ENCODE peak calls at places on chromosomes 11 and 22, in eight cellular contexts. F, E, Q, X, L, K, O and R are unnamed samples.

GRCh38 chr11:117198613-117199012 is 557 bp upstream of the TAGLN start:
- DNase-seq in E (no peak), Q (no peak), K (no peak), L (no peak), F (no peak), O (no peak), X (no peak), R (no peak)

GRCh38 chr11:74000307-74000630 is 8.6 kb downstream of the UCP3 start:
- DNase-seq in O (no peak), K (no peak), Q (no peak), X (no peak), E (no peak), L (no peak), F (no peak), R (no peak)

GRCh38 chr11:75813622-75814039 is 1.4 kb upstream of the UVRAG start:
- DNase-seq in F (no peak), O (no peak), K (no peak), L (no peak), E (no peak), Q (no peak), X (no peak), R (no peak)

GRCh38 chr11:14905104-14906033 is 13.3 kb upstream of the CYP2R1 start:
- DNase-seq in K (peak), F (peak), E (peak), O (peak), Q (peak), X (peak), L (peak), R (no peak)

GRCh38 chr11:46437106-46437689 is 45.6 kb upstream of the CHRM4 start:
- DNase-seq in K (no peak), E (peak), Q (no peak), L (no peak), F (no peak), X (no peak), O (no peak), R (no peak)

GRCh38 chr11:29914203-29914930 is 102.5 kb downstream of the KCNA4 start:
- DNase-seq in X (peak), K (no peak), O (no peak), Q (no peak), F (no peak), E (no peak), L (no peak), R (no peak)

GRCh38 chr11:107259826-107260225 is 197.8 kb downstream of the CWF19L2 start:
- DNase-seq in L (no peak), O (no peak), K (no peak), Q (no peak), E (no peak), F (no peak), X (no peak), R (no peak)

GRCh38 chr11:78742430-78742829 is 167.8 kb upstream of the NARS2 start:
- DNase-seq in O (no peak), L (no peak), F (no peak), K (peak), E (no peak), Q (no peak), X (no peak), R (no peak)

GRCh38 chr11:85709983-85710382 is 24.0 kb upstream of the CCDC89 start:
- DNase-seq in X (no peak), O (no peak), L (no peak), E (no peak), F (no peak), Q (no peak), K (no peak), R (no peak)

GRCh38 chr11:134683860-134684259 is 271.8 kb upstream of the B3GAT1 start:
- DNase-seq in X (no peak), K (no peak), F (no peak), Q (no peak), L (no peak), E (no peak), O (no peak), R (no peak)

GRCh38 chr11:128689586-128689945 is 4.3 kb upstream of the FLI1 start:
- DNase-seq in Q (no peak), F (no peak), K (no peak), O (peak), X (no peak), L (peak), E (no peak), R (no peak)

GRCh38 chr11:10122337-10123197 is 171.5 kb downstream of the SBF2 start:
- DNase-seq in X (peak), E (peak), L (no peak), K (peak), F (no peak), Q (no peak), O (no peak), R (no peak)

GRCh38 chr11:46308632-46309419 is 31.4 kb downstream of the CREB3L1 start:
- DNase-seq in E (peak), Q (no peak), K (peak), X (peak), O (peak), L (peak), F (peak), R (peak)

GRCh38 chr11:24373516-24373915 is 123.3 kb upstream of the LUZP2 start:
- DNase-seq in Q (no peak), L (no peak), X (no peak), E (no peak), O (no peak), F (no peak), K (no peak), R (no peak)

DNA sequence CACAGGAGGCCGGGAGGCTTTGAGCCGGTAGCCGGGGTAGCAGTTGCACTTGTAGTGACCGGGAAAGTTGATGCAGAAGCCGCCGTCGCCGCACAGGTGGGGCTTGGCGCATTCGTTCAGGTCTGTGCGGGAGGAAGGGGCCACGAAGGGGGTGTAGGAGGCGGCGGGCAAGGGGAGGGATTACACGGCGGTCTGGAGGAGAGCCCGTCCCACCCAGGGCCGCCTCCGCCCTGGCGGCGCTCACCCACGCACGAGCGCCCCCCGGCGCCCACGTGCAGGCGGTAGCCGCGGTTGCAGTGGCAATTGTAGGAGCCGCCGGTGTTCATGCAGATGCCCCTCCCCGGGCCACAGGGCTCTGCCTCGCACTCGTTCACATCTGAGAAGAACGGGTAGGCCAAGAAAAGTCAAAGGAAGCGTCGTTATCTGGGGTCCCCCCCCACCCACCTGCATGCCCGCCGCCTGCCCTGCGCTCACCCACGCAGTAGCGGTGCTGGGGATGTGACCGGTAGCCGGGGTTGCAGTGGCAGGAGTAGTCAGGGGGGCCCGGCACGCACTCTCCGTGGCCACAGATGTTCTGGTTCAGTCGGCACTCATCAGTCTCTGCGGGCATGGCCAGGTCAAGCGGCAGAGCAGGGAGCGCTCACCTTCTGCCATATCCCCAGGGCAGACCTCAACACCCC is 10.6 kb downstream of the LTBP3 start:
- DNase-seq in Q (no peak), F (no peak), L (peak), X (no peak), K (no peak), O (no peak), E (no peak), R (no peak)
- TF ChIP-seq CTCF in Q (no peak), F (no peak), L (peak), X (no peak), K (no peak), O (no peak), E (peak), R (no peak)

GRCh38 chr22:43587574-43587973 is 175.8 kb downstream of the MPPED1 start:
- DNase-seq in L (no peak), K (peak), E (no peak), F (no peak), X (peak), O (no peak), Q (no peak), R (no peak)

DNA sequence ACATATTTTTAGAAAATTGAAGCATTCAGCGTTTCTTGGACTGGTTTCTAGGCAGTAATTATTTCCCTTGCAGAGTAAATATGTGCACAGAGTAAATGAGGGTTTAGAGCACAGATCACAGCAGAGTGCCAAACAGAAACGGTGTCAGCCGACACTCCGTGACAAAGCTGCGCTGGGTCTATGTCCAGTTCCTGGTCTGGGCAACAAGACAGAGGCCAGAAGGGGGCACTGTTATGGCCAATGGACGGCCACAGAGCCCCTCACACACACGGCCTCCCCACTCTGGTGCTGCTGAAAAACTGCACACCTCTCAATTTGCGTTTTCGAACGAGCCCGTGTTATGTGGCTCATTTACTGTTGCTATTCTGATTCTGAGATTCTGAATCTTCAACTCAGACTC is 180.7 kb downstream of the MPPED1 start:
- DNase-seq in O (peak), E (no peak), Q (no peak), K (no peak), L (peak), X (peak), F (no peak), R (peak)
- TF ChIP-seq CTCF in O (peak), E (no peak), Q (no peak), K (no peak), L (peak), X (no peak), F (no peak), R (peak)

GRCh38 chr22:21446827-21447690 is 20.1 kb upstream of the TMEM191C start:
- DNase-seq in K (no peak), O (peak), X (no peak), L (peak), E (no peak), Q (no peak), F (no peak), R (peak)

GRCh38 chr22:21446128-21446826 is 20.9 kb upstream of the TMEM191C start:
- DNase-seq in O (peak), L (peak), Q (no peak), K (no peak), X (no peak), E (no peak), F (no peak), R (no peak)

GRCh38 chr22:21449531-21450319 is 17.5 kb upstream of the TMEM191C start:
- DNase-seq in K (no peak), X (no peak), E (no peak), F (no peak), Q (no peak), L (peak), O (peak), R (peak)

GRCh38 chr22:21448627-21449416 is 18.4 kb upstream of the TMEM191C start:
- DNase-seq in K (no peak), E (no peak), F (no peak), Q (no peak), X (no peak), L (no peak), O (peak), R (peak)

GRCh38 chr22:21447694-21448402 is 19.3 kb upstream of the TMEM191C start:
- DNase-seq in O (peak), L (peak), Q (no peak), E (no peak), K (no peak), X (no peak), F (no peak), R (no peak)
- TF ChIP-seq CTCF in O (no peak), L (peak), Q (no peak), E (peak), K (peak), X (no peak), F (no peak), R (peak)

DNA sequence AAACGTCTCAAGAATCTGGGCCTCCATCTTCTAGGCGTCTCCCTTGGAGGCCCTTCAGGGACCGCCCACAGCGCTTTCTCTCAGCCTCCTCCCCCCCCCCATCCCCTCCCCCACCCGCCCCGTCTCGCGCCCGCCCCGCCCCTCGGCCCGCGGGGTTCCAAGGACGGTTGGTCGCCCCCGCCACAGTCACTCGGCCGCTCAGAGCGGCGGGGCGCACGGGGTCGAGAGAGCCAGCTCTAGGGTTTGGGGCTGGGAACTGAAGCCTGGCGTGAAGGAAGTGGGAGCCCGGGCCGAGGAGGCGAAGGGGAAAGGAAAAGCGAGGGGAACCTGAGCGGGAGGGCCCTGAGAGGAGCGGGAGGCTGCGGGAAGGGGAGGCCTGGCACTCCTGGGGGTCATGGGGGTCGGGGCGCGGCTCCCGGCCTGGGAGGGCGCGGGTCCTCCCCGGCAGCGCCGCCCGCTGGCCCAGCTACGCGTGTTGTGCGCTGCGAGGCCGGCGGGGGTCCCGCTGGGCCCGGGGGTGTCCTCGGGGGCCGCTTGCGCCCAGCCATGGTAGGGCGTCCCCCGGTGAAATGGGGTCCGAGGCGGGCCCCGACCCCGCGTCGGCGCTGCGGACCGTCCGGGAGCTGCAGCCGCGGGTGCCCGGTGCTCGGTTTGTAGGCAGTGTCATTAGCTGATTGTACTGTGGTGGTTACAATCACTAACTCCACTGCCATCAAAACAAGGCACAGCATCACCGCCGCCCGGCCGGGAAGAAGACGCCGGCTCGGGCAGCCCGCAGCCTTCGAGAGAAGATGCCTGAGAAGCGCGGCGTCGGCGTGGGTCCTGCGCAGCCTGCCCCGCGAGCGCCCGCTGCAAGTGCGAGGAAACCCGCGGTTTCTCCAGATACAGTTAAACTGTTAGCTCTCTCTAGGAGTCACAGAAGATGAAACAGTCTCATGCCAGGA is at the start of gene BTG4:
- DNase-seq in K (no peak), L (peak), O (peak), E (no peak), F (no peak), Q (no peak), X (peak), R (peak)
- TF ChIP-seq CTCF in K (no peak), L (no peak), O (no peak), E (no peak), F (no peak), Q (no peak), X (no peak), R (no peak)

GRCh38 chr11:72454791-72455190 is 20.5 kb upstream of the CLPB start:
- DNase-seq in E (no peak), L (no peak), Q (no peak), K (no peak), X (no peak), O (no peak), F (no peak), R (no peak)
- TF ChIP-seq CTCF in E (no peak), L (peak), Q (no peak), K (peak), X (peak), O (no peak), F (no peak), R (no peak)

GRCh38 chr11:7892751-7893356 is 38.2 kb downstream of the OR10A6 start:
- DNase-seq in E (peak), L (no peak), O (no peak), K (peak), Q (no peak), F (no peak), X (peak), R (no peak)
- TF ChIP-seq CTCF in E (peak), L (peak), O (peak), K (peak), Q (peak), F (no peak), X (peak), R (peak)

DNA sequence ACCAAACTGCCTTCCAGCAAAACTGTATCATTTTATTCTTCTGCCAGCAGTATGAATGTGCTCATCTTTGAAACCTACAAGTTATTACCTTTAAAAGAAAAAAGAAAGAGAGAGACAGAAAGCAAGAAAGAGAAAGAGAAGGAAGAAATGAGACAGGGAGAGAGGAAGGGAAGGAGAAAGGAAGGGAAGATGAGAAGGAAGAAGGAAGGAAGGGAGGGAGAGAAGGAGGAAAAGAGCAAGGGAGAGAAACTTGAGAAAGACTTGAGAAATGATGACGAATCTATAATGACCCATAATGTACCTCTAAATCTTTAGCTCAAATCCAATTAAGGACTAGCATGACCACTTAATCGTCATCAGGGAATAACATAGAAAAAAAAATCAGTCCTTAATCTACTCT is 11.4 kb upstream of the JAML start:
- DNase-seq in Q (no peak), K (no peak), O (no peak), E (no peak), F (no peak), L (no peak), X (no peak), R (no peak)
- TF ChIP-seq CTCF in Q (no peak), K (no peak), O (no peak), E (no peak), F (no peak), L (no peak), X (no peak), R (no peak)

GRCh38 chr11:125226701-125227100 is 62.1 kb downstream of the PKNOX2 start:
- DNase-seq in K (no peak), Q (no peak), E (no peak), L (no peak), O (no peak), F (no peak), X (no peak), R (no peak)
- TF ChIP-seq CTCF in K (no peak), Q (no peak), E (no peak), L (no peak), O (no peak), F (no peak), X (no peak), R (no peak)

GRCh38 chr22:19495562-19496323 is 16.0 kb downstream of the CDC45 start:
- DNase-seq in E (no peak), K (no peak), Q (no peak), F (no peak), O (no peak), L (no peak), X (peak), R (no peak)
- TF ChIP-seq CTCF in E (no peak), K (no peak), Q (peak), F (no peak), O (no peak), L (no peak), X (peak), R (peak)